ENCODE peak calls at places on chromosomes 12 and 14, in nine cellular contexts. One of them, this sample, is unnamed.

GRCh38 chr14:69105326-69105725 is 47.6 kb downstream of the DCAF5 start:
- DNase-seq in SIG-M5: no peak
- DNase-seq in mucosa of gallbladder: no peak
- DNase-seq in hypothalamus: no peak
- DNase-seq in WTC11: no peak
- DNase-seq in frontal cortex: no peak
- DNase-seq in NCI-H510A treated with DMSO at 0.1 percent for 48 hours: no peak
- DNase-seq in activated CD8-positive, alpha-beta memory T cell treated with anti-CD3 and anti-CD28 coated beads, Interleukin-2, amount 50 U/mL, for 4 hours: no peak
- DNase-seq in sigmoid colon: no peak
- DNase-seq in this sample: peak

GRCh38 chr12:131592972-131593371 is 117.9 kb upstream of the SFSWAP start:
- DNase-seq in activated CD8-positive, alpha-beta memory T cell treated with anti-CD3 and anti-CD28 coated beads, Interleukin-2, amount 50 U/mL, for 4 hours: no peak
- DNase-seq in sigmoid colon: no peak
- DNase-seq in mucosa of gallbladder: no peak
- DNase-seq in NCI-H510A treated with DMSO at 0.1 percent for 48 hours: no peak
- DNase-seq in hypothalamus: no peak
- DNase-seq in frontal cortex: no peak
- DNase-seq in WTC11: no peak
- DNase-seq in SIG-M5: no peak
- DNase-seq in this sample: no peak

GRCh38 chr12:49455506-49455905 is 83.3 kb upstream of the KCNH3 start:
- DNase-seq in NCI-H510A treated with DMSO at 0.1 percent for 48 hours: no peak
- DNase-seq in hypothalamus: no peak
- DNase-seq in mucosa of gallbladder: no peak
- DNase-seq in SIG-M5: no peak
- DNase-seq in WTC11: no peak
- DNase-seq in sigmoid colon: no peak
- DNase-seq in frontal cortex: no peak
- DNase-seq in activated CD8-positive, alpha-beta memory T cell treated with anti-CD3 and anti-CD28 coated beads, Interleukin-2, amount 50 U/mL, for 4 hours: no peak
- DNase-seq in this sample: peak

GRCh38 chr12:115404761-115405470 is 720.9 kb upstream of the TBX3 start:
- DNase-seq in NCI-H510A treated with DMSO at 0.1 percent for 48 hours: no peak
- DNase-seq in hypothalamus: no peak
- DNase-seq in SIG-M5: no peak
- DNase-seq in sigmoid colon: no peak
- DNase-seq in mucosa of gallbladder: no peak
- DNase-seq in WTC11: no peak
- DNase-seq in frontal cortex: no peak
- DNase-seq in activated CD8-positive, alpha-beta memory T cell treated with anti-CD3 and anti-CD28 coated beads, Interleukin-2, amount 50 U/mL, for 4 hours: no peak
- DNase-seq in this sample: peak

GRCh38 chr12:26195641-26196423 is 459 bp downstream of the SSPN start:
- DNase-seq in activated CD8-positive, alpha-beta memory T cell treated with anti-CD3 and anti-CD28 coated beads, Interleukin-2, amount 50 U/mL, for 4 hours: no peak
- DNase-seq in mucosa of gallbladder: peak
- DNase-seq in NCI-H510A treated with DMSO at 0.1 percent for 48 hours: no peak
- DNase-seq in frontal cortex: peak
- DNase-seq in WTC11: peak
- DNase-seq in SIG-M5: no peak
- DNase-seq in hypothalamus: peak
- DNase-seq in sigmoid colon: peak
- DNase-seq in this sample: peak

GRCh38 chr14:90514015-90514398 is 117.2 kb downstream of the CALM1 start:
- DNase-seq in WTC11: no peak
- DNase-seq in activated CD8-positive, alpha-beta memory T cell treated with anti-CD3 and anti-CD28 coated beads, Interleukin-2, amount 50 U/mL, for 4 hours: no peak
- DNase-seq in frontal cortex: no peak
- DNase-seq in sigmoid colon: no peak
- DNase-seq in SIG-M5: no peak
- DNase-seq in NCI-H510A treated with DMSO at 0.1 percent for 48 hours: peak
- DNase-seq in mucosa of gallbladder: no peak
- DNase-seq in hypothalamus: no peak
- DNase-seq in this sample: no peak

GRCh38 chr14:95375539-95376109 is 55.9 kb upstream of the CLMN start:
- DNase-seq in NCI-H510A treated with DMSO at 0.1 percent for 48 hours: no peak
- DNase-seq in activated CD8-positive, alpha-beta memory T cell treated with anti-CD3 and anti-CD28 coated beads, Interleukin-2, amount 50 U/mL, for 4 hours: no peak
- DNase-seq in mucosa of gallbladder: no peak
- DNase-seq in frontal cortex: no peak
- DNase-seq in WTC11: no peak
- DNase-seq in hypothalamus: no peak
- DNase-seq in sigmoid colon: no peak
- DNase-seq in SIG-M5: no peak
- DNase-seq in this sample: no peak

GRCh38 chr12:30837595-30837994 is 82.8 kb upstream of the CAPRIN2 start:
- DNase-seq in SIG-M5: no peak
- DNase-seq in hypothalamus: no peak
- DNase-seq in frontal cortex: no peak
- DNase-seq in sigmoid colon: no peak
- DNase-seq in mucosa of gallbladder: no peak
- DNase-seq in WTC11: no peak
- DNase-seq in NCI-H510A treated with DMSO at 0.1 percent for 48 hours: no peak
- DNase-seq in activated CD8-positive, alpha-beta memory T cell treated with anti-CD3 and anti-CD28 coated beads, Interleukin-2, amount 50 U/mL, for 4 hours: no peak
- DNase-seq in this sample: no peak

GRCh38 chr12:115443351-115443938 is 759.5 kb upstream of the TBX3 start:
- DNase-seq in mucosa of gallbladder: no peak
- DNase-seq in sigmoid colon: no peak
- DNase-seq in NCI-H510A treated with DMSO at 0.1 percent for 48 hours: no peak
- DNase-seq in frontal cortex: no peak
- DNase-seq in hypothalamus: no peak
- DNase-seq in SIG-M5: no peak
- DNase-seq in activated CD8-positive, alpha-beta memory T cell treated with anti-CD3 and anti-CD28 coated beads, Interleukin-2, amount 50 U/mL, for 4 hours: no peak
- DNase-seq in WTC11: no peak
- DNase-seq in this sample: no peak

This sample was measured in kidney tubule cell.